ENCODE peak calls at places on chromosomes 2 and 18, in four cellular contexts. L, G, R and H are unnamed samples.

GRCh38 chr2:137952586-137953129 is 11.6 kb upstream of the HNMT start:
- DNase-seq in L (no peak), G (peak), R (no peak), H (peak)

GRCh38 chr2:40559175-40559574 is 107.3 kb upstream of the SLC8A1 start:
- DNase-seq in L (no peak), G (peak), R (no peak), H (no peak)

GRCh38 chr2:157246212-157247067 is 11.1 kb upstream of the GALNT5 start:
- DNase-seq in L (peak), G (peak), R (no peak), H (peak)

GRCh38 chr2:11698009-11698922 is 28.3 kb upstream of the NTSR2 start:
- DNase-seq in L (no peak), G (peak), R (no peak), H (no peak)

GRCh38 chr2:34096552-34097171 is 497.6 kb upstream of the FAM98A start:
- DNase-seq in L (peak), G (peak), R (peak), H (peak)

GRCh38 chr2:144480257-144480656 is 39.7 kb downstream of the ZEB2 start:
- DNase-seq in L (no peak), G (peak), R (no peak), H (no peak)

GRCh38 chr2:143823286-143823685 is 694.1 kb downstream of the ARHGAP15 start:
- DNase-seq in L (no peak), G (no peak), R (no peak), H (no peak)

GRCh38 chr2:151766421-151767153 is 32.3 kb upstream of the NEB start:
- DNase-seq in L (no peak), G (peak), R (peak), H (no peak)

GRCh38 chr2:636649-637405 is 40.4 kb downstream of the TMEM18 start:
- DNase-seq in L (peak), G (peak), R (peak), H (no peak)

GRCh38 chr2:2889141-2889540 is 488.5 kb downstream of the EIPR1 start:
- DNase-seq in L (no peak), G (no peak), R (no peak), H (no peak)

GRCh38 chr18:5298156-5298852 is 2.8 kb upstream of the ZBTB14 start:
- DNase-seq in L (no peak), G (no peak), R (no peak), H (no peak)

GRCh38 chr2:36731941-36732700 is 35.6 kb downstream of the VIT start:
- DNase-seq in L (no peak), G (peak), R (no peak), H (no peak)

GRCh38 chr18:8011906-8012305 is 444.8 kb downstream of the PTPRM start:
- DNase-seq in L (no peak), G (no peak), R (no peak), H (no peak)

GRCh38 chr2:239695106-239695727 is 294.4 kb upstream of the HDAC4 start:
- DNase-seq in L (no peak), G (no peak), R (no peak), H (no peak)

GRCh38 chr18:49023281-49023937 is 72.6 kb upstream of the SMAD7 start:
- DNase-seq in L (no peak), G (no peak), R (no peak), H (no peak)

GRCh38 chr2:101150306-101151140 is 659 bp downstream of the TBC1D8 start:
- DNase-seq in L (no peak), G (no peak), R (peak), H (no peak)

GRCh38 chr2:143558665-143559064 is 429.4 kb downstream of the ARHGAP15 start:
- DNase-seq in L (no peak), G (peak), R (no peak), H (no peak)

GRCh38 chr2:155250800-155251199 is 552.3 kb downstream of the KCNJ3 start:
- DNase-seq in L (peak), G (no peak), R (no peak), H (no peak)

GRCh38 chr2:125581561-125581960 is 1074.4 kb upstream of the GYPC start:
- DNase-seq in L (no peak), G (no peak), R (no peak), H (no peak)
- TF ChIP-seq ELK1 in L (no peak), G (no peak), R (no peak), H (no peak)

GRCh38 chr2:71069376-71069775 is 928 bp downstream of the NAGK start:
- DNase-seq in L (no peak), G (peak), R (no peak), H (no peak)

GRCh38 chr2:71070294-71071025 is 2.0 kb downstream of the NAGK start:
- DNase-seq in L (peak), G (peak), R (no peak), H (no peak)

GRCh38 chr2:71073475-71073874 is 5.0 kb downstream of the NAGK start:
- DNase-seq in L (no peak), G (no peak), R (no peak), H (no peak)

GRCh38 chr2:71072492-71072891 is 4.0 kb downstream of the NAGK start:
- DNase-seq in L (no peak), G (no peak), R (no peak), H (no peak)

DNA sequence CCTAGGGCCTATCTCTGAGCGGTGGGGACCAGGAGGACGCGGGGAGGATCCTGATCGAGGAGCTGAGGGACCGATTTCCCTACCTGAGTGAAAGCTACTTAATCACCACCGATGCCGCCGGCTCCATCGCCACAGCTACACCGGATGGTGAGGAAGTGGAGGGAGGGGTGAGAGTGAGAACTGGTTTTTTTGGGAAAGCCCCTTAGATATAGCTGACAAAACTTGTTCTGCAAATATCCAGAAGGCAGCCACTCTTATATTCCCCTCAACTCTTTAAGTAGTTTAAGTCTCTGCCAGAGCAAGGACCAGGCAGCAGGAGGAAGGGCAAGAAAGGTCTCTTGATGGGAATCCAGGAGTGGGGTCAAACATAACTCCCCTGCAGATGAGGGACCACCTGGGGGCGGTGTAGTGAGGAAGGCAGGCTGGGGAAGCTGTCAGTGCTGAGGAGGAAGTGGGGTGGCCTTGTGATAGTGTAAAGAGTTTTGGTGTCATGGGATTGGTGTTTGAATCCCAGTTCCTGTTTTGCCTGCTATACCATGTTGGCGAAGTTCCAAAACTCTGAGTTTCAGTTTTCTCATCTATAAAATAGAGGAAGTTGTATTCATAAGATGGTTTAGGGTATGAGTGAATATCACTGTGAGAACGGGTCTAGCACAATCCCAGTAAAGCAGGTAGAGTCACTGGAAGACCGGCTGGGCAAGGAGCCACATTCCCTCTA is 3.4 kb downstream of the NAGK start:
- DNase-seq in L (no peak), G (no peak), R (no peak), H (peak)
- TF ChIP-seq ELK1 in L (no peak), G (no peak), R (no peak), H (peak)

DNA sequence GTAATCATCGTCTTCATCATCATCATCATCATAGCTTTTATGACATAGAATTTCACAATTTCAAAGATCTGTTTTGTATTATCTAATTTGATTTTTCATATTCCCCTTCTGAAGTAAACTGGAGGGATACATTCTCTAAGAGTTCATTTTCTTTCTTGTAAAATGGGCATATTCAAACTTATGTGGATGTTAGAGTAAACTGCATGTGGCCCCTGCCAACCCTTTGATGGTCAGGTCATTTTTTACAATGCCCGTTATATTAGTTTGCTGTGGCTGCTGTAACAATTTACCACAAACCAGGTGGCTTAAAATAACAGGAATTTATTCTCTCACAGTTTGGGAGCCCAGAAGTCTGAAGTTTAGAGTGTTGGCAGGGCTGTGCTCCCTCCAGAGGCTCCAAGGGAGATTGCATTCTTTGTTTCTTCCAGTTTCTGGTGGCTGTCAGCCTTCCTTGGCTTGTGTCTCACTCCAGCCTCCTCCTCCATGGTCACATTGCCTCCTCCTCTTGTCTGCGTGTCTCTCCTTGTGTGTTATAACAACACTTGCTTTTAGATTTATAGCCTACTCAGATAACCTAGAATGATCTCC is 127.5 kb upstream of the MMADHC start:
- DNase-seq in L (peak), G (peak), R (no peak), H (no peak)
- TF ChIP-seq ELK1 in L (no peak), G (no peak), R (no peak), H (no peak)

DNA sequence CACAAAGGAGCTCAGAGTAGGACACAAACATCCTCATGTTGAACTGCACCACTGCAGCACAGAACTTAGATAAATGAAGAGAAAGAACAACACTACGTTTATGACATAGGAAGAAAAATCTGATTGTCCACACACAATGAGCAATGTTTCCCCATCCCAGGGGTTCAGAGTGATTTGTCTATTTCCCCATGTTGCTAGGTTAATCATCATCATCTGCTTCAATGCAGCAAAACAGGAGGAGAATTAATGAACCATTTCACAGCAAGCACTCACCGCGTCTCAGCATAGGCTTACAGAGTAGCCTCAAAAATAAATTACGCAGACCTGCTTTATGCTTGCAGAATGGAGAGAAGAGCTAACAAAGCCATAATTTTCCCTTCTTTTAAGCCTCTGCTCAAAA is 184.3 kb upstream of the ARL4C start:
- DNase-seq in L (no peak), G (no peak), R (no peak), H (no peak)
- TF ChIP-seq ELK1 in L (no peak), G (no peak), R (no peak), H (no peak)

GRCh38 chr2:32235315-32235714 is 29.4 kb downstream of the NLRC4 start:
- DNase-seq in L (no peak), G (peak), R (no peak), H (no peak)
- TF ChIP-seq ELK1 in L (no peak), G (no peak), R (no peak), H (no peak)

DNA sequence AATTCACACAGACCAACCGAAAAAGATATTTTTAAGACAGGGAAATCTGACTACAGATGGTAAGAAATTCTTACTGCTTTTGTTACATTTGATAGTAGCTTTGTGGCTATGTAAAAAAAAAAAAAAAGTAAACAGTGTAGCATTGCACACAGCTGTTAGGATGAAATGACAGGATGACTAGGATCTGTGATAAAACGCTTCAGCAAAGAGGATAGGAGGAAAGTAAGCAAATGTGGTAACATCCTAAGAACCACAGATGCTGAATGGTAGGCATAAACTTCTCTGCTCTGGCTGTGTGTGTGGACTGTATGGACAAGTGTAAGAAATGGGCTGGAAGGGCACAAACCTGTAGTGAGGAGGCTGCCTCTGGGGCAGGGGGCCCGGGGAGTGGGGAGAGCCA is 207.6 kb downstream of the ANAPC1 start:
- DNase-seq in L (no peak), G (peak), R (no peak), H (no peak)
- TF ChIP-seq ELK1 in L (no peak), G (no peak), R (no peak), H (no peak)

GRCh38 chr18:59848002-59848401 is 51.8 kb upstream of the PMAIP1 start:
- DNase-seq in L (no peak), G (no peak), R (no peak), H (no peak)
- TF ChIP-seq ELK1 in L (no peak), G (no peak), R (no peak), H (no peak)

DNA sequence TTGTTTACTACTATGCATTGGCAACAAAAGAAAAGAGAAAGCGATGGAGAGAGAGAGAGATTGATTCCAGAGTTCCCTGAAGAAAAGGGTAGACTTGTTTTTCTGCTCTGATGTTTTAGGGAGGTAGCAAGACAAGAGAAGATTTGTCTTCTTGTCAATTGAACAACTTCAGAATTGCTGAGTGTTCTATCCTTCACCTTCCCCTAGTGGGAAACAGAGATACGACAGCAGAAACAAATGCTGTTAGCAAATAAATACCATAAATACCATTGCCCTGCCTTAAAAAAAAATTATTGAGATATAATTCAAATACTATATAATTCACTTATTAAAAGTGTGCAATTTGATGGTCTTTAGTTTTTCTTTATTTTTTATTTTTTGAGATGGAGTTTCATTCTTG is 26.2 kb upstream of the CCDC150 start:
- DNase-seq in L (no peak), G (no peak), R (no peak), H (no peak)
- TF ChIP-seq ELK1 in L (no peak), G (no peak), R (no peak), H (no peak)

DNA sequence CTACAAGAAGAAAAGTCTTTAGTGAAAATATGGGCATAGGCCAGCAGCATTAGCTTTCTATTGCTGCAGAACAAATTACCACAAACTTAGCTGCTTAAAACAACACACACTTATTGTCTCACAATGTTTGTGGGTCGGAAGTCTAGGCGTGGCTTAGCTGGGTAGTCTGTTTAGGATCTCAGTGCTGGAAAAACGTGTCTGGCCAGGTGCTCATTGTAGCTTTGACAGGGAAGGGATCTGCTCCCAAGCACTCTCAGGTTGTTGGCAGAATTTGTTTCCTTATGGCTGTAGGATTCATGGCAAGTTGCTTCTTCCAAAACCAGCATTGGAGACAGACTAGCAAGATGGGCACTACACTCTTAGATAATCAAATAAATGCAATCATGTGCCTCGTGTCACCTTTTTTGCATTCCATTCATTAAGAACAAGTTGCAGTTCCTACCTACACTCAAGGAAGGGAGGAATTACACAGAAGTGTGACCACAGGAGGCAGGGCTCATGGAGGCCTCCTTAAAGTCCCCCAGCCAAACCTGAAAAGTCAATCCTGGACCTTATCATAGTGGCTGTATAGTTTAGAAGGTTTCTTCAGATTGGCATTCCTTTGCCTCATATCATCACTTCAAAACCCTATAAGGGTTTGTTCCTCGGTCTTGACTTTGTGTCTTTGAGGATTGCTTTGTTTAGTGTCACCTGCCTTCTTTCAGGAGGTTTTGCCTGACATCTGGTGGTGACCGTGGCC is 17.3 kb downstream of the MRPL30 start:
- DNase-seq in L (no peak), G (no peak), R (no peak), H (no peak)
- TF ChIP-seq ELK1 in L (no peak), G (no peak), R (no peak), H (no peak)